ENCODE peak calls at places on chromosomes 12 and 14, in six cellular contexts. One of them, this sample, is unnamed.
A peak's percentile ranks its signal among the peaks of the same experiment; 100 is the strongest.

GRCh38 chr12:123141615-123142517 is 9.0 kb downstream of the PITPNM2 start:
- DNase-seq in kidney epithelial cell: no peak
- DNase-seq in progenitor cell of endocrine pancreas: no peak
- DNase-seq in mucosa of descending colon: peak; percentile 84
- DNase-seq in neural progenitor cell: peak; percentile 28
- DNase-seq in CD8-positive, alpha-beta T cell: no peak
- DNase-seq in this sample: peak; percentile 21

GRCh38 chr12:46857486-46857885 is 31.7 kb upstream of the SLC38A4 start:
- DNase-seq in kidney epithelial cell: no peak
- DNase-seq in progenitor cell of endocrine pancreas: no peak
- DNase-seq in mucosa of descending colon: no peak
- DNase-seq in neural progenitor cell: no peak
- DNase-seq in CD8-positive, alpha-beta T cell: no peak
- DNase-seq in this sample: no peak

GRCh38 chr12:129681830-129682229 is 222.0 kb downstream of the TMEM132D start:
- DNase-seq in kidney epithelial cell: no peak
- DNase-seq in progenitor cell of endocrine pancreas: no peak
- DNase-seq in mucosa of descending colon: no peak
- DNase-seq in neural progenitor cell: no peak
- DNase-seq in CD8-positive, alpha-beta T cell: no peak
- DNase-seq in this sample: no peak

GRCh38 chr12:56079729-56080555 is at the start of gene ERBB3:
- DNase-seq in kidney epithelial cell: no peak
- DNase-seq in progenitor cell of endocrine pancreas: peak; percentile 75
- DNase-seq in mucosa of descending colon: peak; percentile 88
- DNase-seq in neural progenitor cell: peak; percentile 78
- DNase-seq in CD8-positive, alpha-beta T cell: peak; percentile 1
- DNase-seq in this sample: peak; percentile 62

GRCh38 chr12:69238589-69239285 is 632 bp upstream of the CPSF6 start:
- DNase-seq in kidney epithelial cell: no peak
- DNase-seq in progenitor cell of endocrine pancreas: no peak
- DNase-seq in mucosa of descending colon: no peak
- DNase-seq in neural progenitor cell: no peak
- DNase-seq in CD8-positive, alpha-beta T cell: no peak
- DNase-seq in this sample: no peak

GRCh38 chr12:124720019-124720686 is 143.5 kb downstream of the SCARB1 start:
- DNase-seq in kidney epithelial cell: peak; percentile 86
- DNase-seq in progenitor cell of endocrine pancreas: no peak
- DNase-seq in mucosa of descending colon: no peak
- DNase-seq in neural progenitor cell: no peak
- DNase-seq in CD8-positive, alpha-beta T cell: no peak
- DNase-seq in this sample: no peak

GRCh38 chr14:90299408-90299807 is 32.3 kb downstream of the NRDE2 start:
- DNase-seq in kidney epithelial cell: no peak
- DNase-seq in progenitor cell of endocrine pancreas: no peak
- DNase-seq in mucosa of descending colon: no peak
- DNase-seq in neural progenitor cell: no peak
- DNase-seq in CD8-positive, alpha-beta T cell: no peak
- DNase-seq in this sample: no peak

GRCh38 chr12:15534322-15534721 is 212.0 kb downstream of the PTPRO start:
- DNase-seq in kidney epithelial cell: no peak
- DNase-seq in progenitor cell of endocrine pancreas: no peak
- DNase-seq in mucosa of descending colon: no peak
- DNase-seq in neural progenitor cell: no peak
- DNase-seq in CD8-positive, alpha-beta T cell: no peak
- DNase-seq in this sample: no peak

GRCh38 chr14:94329857-94330256 is 6.7 kb upstream of the SERPINA6 start:
- DNase-seq in kidney epithelial cell: no peak
- DNase-seq in progenitor cell of endocrine pancreas: no peak
- DNase-seq in mucosa of descending colon: no peak
- DNase-seq in neural progenitor cell: no peak
- DNase-seq in CD8-positive, alpha-beta T cell: no peak
- DNase-seq in this sample: no peak

GRCh38 chr14:56555921-56556570 is 23.6 kb upstream of the TMEM260 start:
- DNase-seq in kidney epithelial cell: peak; percentile 25
- DNase-seq in progenitor cell of endocrine pancreas: no peak
- DNase-seq in mucosa of descending colon: no peak
- DNase-seq in neural progenitor cell: peak; percentile 55
- DNase-seq in CD8-positive, alpha-beta T cell: no peak
- DNase-seq in this sample: no peak

GRCh38 chr14:31986405-31986804 is 90.7 kb upstream of the ARHGAP5 start:
- DNase-seq in kidney epithelial cell: no peak
- DNase-seq in progenitor cell of endocrine pancreas: no peak
- DNase-seq in mucosa of descending colon: no peak
- DNase-seq in neural progenitor cell: no peak
- DNase-seq in CD8-positive, alpha-beta T cell: no peak
- DNase-seq in this sample: no peak

GRCh38 chr14:52553002-52553670 is 500 bp downstream of the GPR137C start:
- DNase-seq in kidney epithelial cell: no peak
- DNase-seq in progenitor cell of endocrine pancreas: peak; percentile 30
- DNase-seq in mucosa of descending colon: peak; percentile 75
- DNase-seq in neural progenitor cell: peak; percentile 81
- DNase-seq in CD8-positive, alpha-beta T cell: peak; percentile 15
- DNase-seq in this sample: peak; percentile 64

GRCh38 chr14:93219103-93219726 is 12.2 kb downstream of the UBR7 start:
- DNase-seq in kidney epithelial cell: peak; percentile 48
- DNase-seq in progenitor cell of endocrine pancreas: no peak
- DNase-seq in mucosa of descending colon: no peak
- DNase-seq in neural progenitor cell: peak; percentile 76
- DNase-seq in CD8-positive, alpha-beta T cell: no peak
- DNase-seq in this sample: peak; percentile 27

GRCh38 chr12:52389313-52390207 is 4.1 kb upstream of the KRT84 start:
- DNase-seq in kidney epithelial cell: no peak
- DNase-seq in progenitor cell of endocrine pancreas: no peak
- DNase-seq in mucosa of descending colon: no peak
- DNase-seq in neural progenitor cell: no peak
- DNase-seq in CD8-positive, alpha-beta T cell: no peak
- DNase-seq in this sample: peak; percentile 22

GRCh38 chr12:31984806-31985591 is 25.8 kb downstream of the RESF1 start:
- DNase-seq in kidney epithelial cell: no peak
- DNase-seq in progenitor cell of endocrine pancreas: no peak
- DNase-seq in mucosa of descending colon: no peak
- DNase-seq in neural progenitor cell: no peak
- DNase-seq in CD8-positive, alpha-beta T cell: no peak
- DNase-seq in this sample: no peak

GRCh38 chr14:105315211-105315721 is 718 bp downstream of the PACS2 start:
- DNase-seq in kidney epithelial cell: no peak
- DNase-seq in progenitor cell of endocrine pancreas: peak; percentile 38
- DNase-seq in mucosa of descending colon: peak; percentile 83
- DNase-seq in neural progenitor cell: peak; percentile 66
- DNase-seq in CD8-positive, alpha-beta T cell: no peak
- DNase-seq in this sample: peak; percentile 55

GRCh38 chr12:51087818-51088217 is 4.4 kb upstream of the CSRNP2 start:
- DNase-seq in kidney epithelial cell: no peak
- DNase-seq in progenitor cell of endocrine pancreas: no peak
- DNase-seq in mucosa of descending colon: no peak
- DNase-seq in neural progenitor cell: no peak
- DNase-seq in CD8-positive, alpha-beta T cell: no peak
- DNase-seq in this sample: no peak

GRCh38 chr12:2347844-2348476 is 295.2 kb downstream of the CACNA1C start:
- DNase-seq in kidney epithelial cell: no peak
- DNase-seq in progenitor cell of endocrine pancreas: no peak
- DNase-seq in mucosa of descending colon: no peak
- DNase-seq in neural progenitor cell: no peak
- DNase-seq in CD8-positive, alpha-beta T cell: no peak
- DNase-seq in this sample: no peak

GRCh38 chr12:104011265-104011664 is 38.7 kb downstream of the GLT8D2 start:
- DNase-seq in kidney epithelial cell: peak; percentile 72
- DNase-seq in progenitor cell of endocrine pancreas: no peak
- DNase-seq in mucosa of descending colon: no peak
- DNase-seq in neural progenitor cell: no peak
- DNase-seq in CD8-positive, alpha-beta T cell: no peak
- DNase-seq in this sample: no peak

GRCh38 chr12:79935624-79936040 is 735 bp upstream of the PPP1R12A start:
- DNase-seq in kidney epithelial cell: peak; percentile 37
- DNase-seq in progenitor cell of endocrine pancreas: no peak
- DNase-seq in mucosa of descending colon: no peak
- DNase-seq in neural progenitor cell: peak; percentile 67
- DNase-seq in CD8-positive, alpha-beta T cell: no peak
- DNase-seq in this sample: no peak

GRCh38 chr12:111411187-111411764 is 5.6 kb downstream of the SH2B3 start:
- DNase-seq in kidney epithelial cell: no peak
- DNase-seq in progenitor cell of endocrine pancreas: no peak
- DNase-seq in mucosa of descending colon: no peak
- DNase-seq in neural progenitor cell: peak; percentile 50
- DNase-seq in CD8-positive, alpha-beta T cell: no peak
- DNase-seq in this sample: no peak

GRCh38 chr12:39122562-39123204 is 217.3 kb upstream of the CPNE8 start:
- DNase-seq in kidney epithelial cell: no peak
- DNase-seq in progenitor cell of endocrine pancreas: no peak
- DNase-seq in mucosa of descending colon: no peak
- DNase-seq in neural progenitor cell: peak; percentile 72
- DNase-seq in CD8-positive, alpha-beta T cell: no peak
- DNase-seq in this sample: peak; percentile 4

GRCh38 chr12:113056631-113057488 is at the start of gene DTX1:
- DNase-seq in kidney epithelial cell: no peak
- DNase-seq in progenitor cell of endocrine pancreas: no peak
- DNase-seq in mucosa of descending colon: no peak
- DNase-seq in neural progenitor cell: peak; percentile 60
- DNase-seq in CD8-positive, alpha-beta T cell: no peak
- DNase-seq in this sample: peak; percentile 51

GRCh38 chr12:43728698-43729097 is 29.9 kb downstream of the PUS7L start:
- DNase-seq in kidney epithelial cell: no peak
- DNase-seq in progenitor cell of endocrine pancreas: no peak
- DNase-seq in mucosa of descending colon: no peak
- DNase-seq in neural progenitor cell: no peak
- DNase-seq in CD8-positive, alpha-beta T cell: no peak
- DNase-seq in this sample: no peak

GRCh38 chr12:8950702-8951478 is 1.4 kb upstream of the M6PR start:
- DNase-seq in kidney epithelial cell: no peak
- DNase-seq in progenitor cell of endocrine pancreas: no peak
- DNase-seq in mucosa of descending colon: no peak
- DNase-seq in neural progenitor cell: no peak
- DNase-seq in CD8-positive, alpha-beta T cell: no peak
- DNase-seq in this sample: no peak

GRCh38 chr12:8948711-8949524 is 527 bp downstream of the M6PR start:
- DNase-seq in kidney epithelial cell: no peak
- DNase-seq in progenitor cell of endocrine pancreas: no peak
- DNase-seq in mucosa of descending colon: no peak
- DNase-seq in neural progenitor cell: peak; percentile 75
- DNase-seq in CD8-positive, alpha-beta T cell: no peak
- DNase-seq in this sample: peak; percentile 5

GRCh38 chr12:8950287-8950574 is 786 bp upstream of the M6PR start:
- DNase-seq in kidney epithelial cell: no peak
- DNase-seq in progenitor cell of endocrine pancreas: no peak
- DNase-seq in mucosa of descending colon: no peak
- DNase-seq in neural progenitor cell: no peak
- DNase-seq in CD8-positive, alpha-beta T cell: no peak
- DNase-seq in this sample: no peak

GRCh38 chr12:8947737-8948136 is 1.7 kb downstream of the M6PR start:
- DNase-seq in kidney epithelial cell: no peak
- DNase-seq in progenitor cell of endocrine pancreas: no peak
- DNase-seq in mucosa of descending colon: no peak
- DNase-seq in neural progenitor cell: no peak
- DNase-seq in CD8-positive, alpha-beta T cell: no peak
- DNase-seq in this sample: no peak

GRCh38 chr12:8949525-8950286 is at the start of gene M6PR:
- DNase-seq in kidney epithelial cell: peak; percentile 75
- DNase-seq in progenitor cell of endocrine pancreas: peak; percentile 92
- DNase-seq in mucosa of descending colon: peak; percentile 96
- DNase-seq in neural progenitor cell: peak; percentile 97
- DNase-seq in CD8-positive, alpha-beta T cell: peak; percentile 71
- DNase-seq in this sample: peak; percentile 88
- TF ChIP-seq CTCF in kidney epithelial cell: peak; percentile 61
- TF ChIP-seq CTCF in progenitor cell of endocrine pancreas: peak; percentile 67
- TF ChIP-seq CTCF in mucosa of descending colon: no peak
- TF ChIP-seq CTCF in neural progenitor cell: peak; percentile 55
- TF ChIP-seq CTCF in CD8-positive, alpha-beta T cell: peak; percentile 48
- TF ChIP-seq CTCF in this sample: no peak

DNA sequence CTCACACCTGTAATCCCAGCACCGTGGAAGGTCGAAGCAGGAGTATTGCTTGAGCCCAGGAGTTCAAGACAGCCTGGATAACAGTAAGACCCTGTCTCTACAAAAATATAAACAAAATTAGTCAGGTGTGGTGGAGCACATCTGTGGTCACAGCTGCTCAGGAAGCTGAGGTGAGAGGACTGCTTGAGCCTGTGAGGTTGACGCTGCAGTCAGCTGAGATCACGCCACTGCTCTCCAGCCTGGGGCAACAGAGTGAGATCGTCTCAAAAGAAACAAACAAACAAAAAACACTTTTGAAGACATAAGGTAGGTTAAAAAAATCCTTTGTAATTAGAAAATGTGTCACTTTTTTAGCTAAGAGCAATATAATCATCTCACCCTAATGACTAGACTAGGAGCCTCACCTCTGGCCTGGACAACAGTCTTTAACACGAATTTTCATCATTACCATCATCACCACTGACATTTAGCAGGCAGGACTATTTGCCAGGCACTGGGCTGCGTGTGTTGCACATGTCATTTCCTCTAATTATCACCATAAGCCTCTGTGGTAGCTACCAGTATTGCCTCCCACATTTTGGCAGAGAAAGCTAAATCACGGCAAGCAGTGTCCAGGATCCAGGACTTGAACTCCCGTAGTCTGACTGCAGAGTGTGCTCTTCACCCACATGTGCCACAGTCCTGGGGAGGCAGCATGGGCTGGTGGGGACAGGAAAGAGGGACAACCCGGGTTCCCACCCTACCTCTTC is 4.6 kb upstream of the SYCP3 start:
- DNase-seq in kidney epithelial cell: peak; percentile 29
- DNase-seq in progenitor cell of endocrine pancreas: no peak
- DNase-seq in mucosa of descending colon: peak; percentile 62
- DNase-seq in neural progenitor cell: peak; percentile 4
- DNase-seq in CD8-positive, alpha-beta T cell: no peak
- DNase-seq in this sample: no peak
- TF ChIP-seq CTCF in kidney epithelial cell: no peak
- TF ChIP-seq CTCF in progenitor cell of endocrine pancreas: no peak
- TF ChIP-seq CTCF in mucosa of descending colon: no peak
- TF ChIP-seq CTCF in neural progenitor cell: no peak
- TF ChIP-seq CTCF in CD8-positive, alpha-beta T cell: no peak
- TF ChIP-seq CTCF in this sample: no peak

GRCh38 chr12:95709152-95709551 is 81.4 kb downstream of the NTN4 start:
- DNase-seq in kidney epithelial cell: no peak
- DNase-seq in progenitor cell of endocrine pancreas: no peak
- DNase-seq in mucosa of descending colon: no peak
- DNase-seq in neural progenitor cell: no peak
- DNase-seq in CD8-positive, alpha-beta T cell: no peak
- DNase-seq in this sample: no peak
- TF ChIP-seq CTCF in kidney epithelial cell: no peak
- TF ChIP-seq CTCF in progenitor cell of endocrine pancreas: no peak
- TF ChIP-seq CTCF in mucosa of descending colon: no peak
- TF ChIP-seq CTCF in neural progenitor cell: no peak
- TF ChIP-seq CTCF in CD8-positive, alpha-beta T cell: no peak
- TF ChIP-seq CTCF in this sample: no peak

GRCh38 chr14:91957876-91958313 is 10.4 kb upstream of the FBLN5 start:
- DNase-seq in kidney epithelial cell: no peak
- DNase-seq in progenitor cell of endocrine pancreas: no peak
- DNase-seq in mucosa of descending colon: no peak
- DNase-seq in neural progenitor cell: no peak
- DNase-seq in CD8-positive, alpha-beta T cell: no peak
- DNase-seq in this sample: no peak
- TF ChIP-seq CTCF in kidney epithelial cell: no peak
- TF ChIP-seq CTCF in progenitor cell of endocrine pancreas: no peak
- TF ChIP-seq CTCF in mucosa of descending colon: no peak
- TF ChIP-seq CTCF in neural progenitor cell: no peak
- TF ChIP-seq CTCF in CD8-positive, alpha-beta T cell: no peak
- TF ChIP-seq CTCF in this sample: no peak

This sample was measured in nephron progenitor cell.